ENCODE peak calls at places on chromosomes 4 and X, in seven cellular contexts. One of them, this sample, is unnamed.

GRCh38 chr4:40731792-40732245 is 17.9 kb upstream of the NSUN7 start:
- DNase-seq in H9: no peak
- DNase-seq in IMR-90: no peak
- DNase-seq in mesendoderm: no peak
- DNase-seq in H1: no peak
- DNase-seq in mesenchymal stem cell: peak
- DNase-seq in trophoblast cell: no peak
- DNase-seq in this sample: no peak

GRCh38 chrX:108001218-108001814 is 19.1 kb upstream of the TEX13B start:
- DNase-seq in H9: no peak
- DNase-seq in IMR-90: peak
- DNase-seq in mesendoderm: peak
- DNase-seq in H1: no peak
- DNase-seq in mesenchymal stem cell: peak
- DNase-seq in trophoblast cell: no peak
- DNase-seq in this sample: no peak

GRCh38 chr4:16264798-16265197 is 38.5 kb upstream of the TAPT1 start:
- DNase-seq in H9: no peak
- DNase-seq in IMR-90: peak
- DNase-seq in mesendoderm: peak
- DNase-seq in H1: no peak
- DNase-seq in mesenchymal stem cell: peak
- DNase-seq in trophoblast cell: no peak
- DNase-seq in this sample: no peak

GRCh38 chr4:24730256-24731001 is 64.9 kb upstream of the SOD3 start:
- DNase-seq in H9: no peak
- DNase-seq in IMR-90: peak
- DNase-seq in mesendoderm: no peak
- DNase-seq in H1: no peak
- DNase-seq in mesenchymal stem cell: no peak
- DNase-seq in trophoblast cell: no peak
- DNase-seq in this sample: no peak

GRCh38 chrX:9355739-9356138 is 109.1 kb upstream of the TBL1X start:
- DNase-seq in H9: no peak
- DNase-seq in IMR-90: no peak
- DNase-seq in mesendoderm: no peak
- DNase-seq in H1: no peak
- DNase-seq in mesenchymal stem cell: no peak
- DNase-seq in trophoblast cell: no peak
- DNase-seq in this sample: no peak

GRCh38 chr4:123921339-123921738 is 524.7 kb downstream of the SPRY1 start:
- DNase-seq in H9: no peak
- DNase-seq in IMR-90: no peak
- DNase-seq in mesendoderm: no peak
- DNase-seq in H1: no peak
- DNase-seq in mesenchymal stem cell: no peak
- DNase-seq in trophoblast cell: no peak
- DNase-seq in this sample: no peak

GRCh38 chr4:49032440-49033161 is 46.5 kb downstream of the CWH43 start:
- DNase-seq in H9: no peak
- DNase-seq in IMR-90: peak
- DNase-seq in mesendoderm: peak
- DNase-seq in H1: no peak
- DNase-seq in mesenchymal stem cell: no peak
- DNase-seq in trophoblast cell: no peak
- DNase-seq in this sample: no peak

GRCh38 chr4:147078875-147079658 is 133.4 kb upstream of the TTC29 start:
- DNase-seq in H9: no peak
- DNase-seq in IMR-90: no peak
- DNase-seq in mesendoderm: no peak
- DNase-seq in H1: no peak
- DNase-seq in mesenchymal stem cell: no peak
- DNase-seq in trophoblast cell: no peak
- DNase-seq in this sample: no peak

GRCh38 chr4:16686195-16686594 is 212.2 kb downstream of the LDB2 start:
- DNase-seq in H9: no peak
- DNase-seq in IMR-90: peak
- DNase-seq in mesendoderm: no peak
- DNase-seq in H1: no peak
- DNase-seq in mesenchymal stem cell: peak
- DNase-seq in trophoblast cell: no peak
- DNase-seq in this sample: no peak

GRCh38 chrX:44432641-44433040 is 89.2 kb upstream of the EFHC2 start:
- DNase-seq in H9: no peak
- DNase-seq in IMR-90: peak
- DNase-seq in mesendoderm: peak
- DNase-seq in H1: peak
- DNase-seq in mesenchymal stem cell: peak
- DNase-seq in trophoblast cell: no peak
- DNase-seq in this sample: peak

GRCh38 chr4:20313237-20314030 is 61.7 kb downstream of the SLIT2 start:
- DNase-seq in H9: peak
- DNase-seq in IMR-90: no peak
- DNase-seq in mesendoderm: peak
- DNase-seq in H1: peak
- DNase-seq in mesenchymal stem cell: no peak
- DNase-seq in trophoblast cell: no peak
- DNase-seq in this sample: peak

GRCh38 chrX:84441143-84441542 is 61.1 kb downstream of the HDX start:
- DNase-seq in H9: no peak
- DNase-seq in IMR-90: peak
- DNase-seq in mesendoderm: no peak
- DNase-seq in H1: no peak
- DNase-seq in mesenchymal stem cell: peak
- DNase-seq in trophoblast cell: no peak
- DNase-seq in this sample: no peak

GRCh38 chrX:103839404-103839803 is 7.3 kb upstream of the RAB9B start:
- DNase-seq in H9: no peak
- DNase-seq in IMR-90: no peak
- DNase-seq in mesendoderm: no peak
- DNase-seq in H1: no peak
- DNase-seq in mesenchymal stem cell: no peak
- DNase-seq in trophoblast cell: no peak
- DNase-seq in this sample: no peak

GRCh38 chr4:5711479-5712184 is 631 bp downstream of the EVC start:
- DNase-seq in H9: peak
- DNase-seq in IMR-90: peak
- DNase-seq in mesendoderm: peak
- DNase-seq in H1: no peak
- DNase-seq in mesenchymal stem cell: peak
- DNase-seq in trophoblast cell: no peak
- DNase-seq in this sample: no peak

GRCh38 chr4:80092088-80092487 is 19.1 kb upstream of the ANTXR2 start:
- DNase-seq in H9: no peak
- DNase-seq in IMR-90: no peak
- DNase-seq in mesendoderm: no peak
- DNase-seq in H1: no peak
- DNase-seq in mesenchymal stem cell: no peak
- DNase-seq in trophoblast cell: no peak
- DNase-seq in this sample: no peak

GRCh38 chr4:158500054-158500453 is 21.6 kb upstream of the RXFP1 start:
- DNase-seq in H9: no peak
- DNase-seq in IMR-90: no peak
- DNase-seq in mesendoderm: no peak
- DNase-seq in H1: no peak
- DNase-seq in mesenchymal stem cell: no peak
- DNase-seq in trophoblast cell: no peak
- DNase-seq in this sample: no peak

GRCh38 chr4:158490629-158491028 is 31.1 kb upstream of the RXFP1 start:
- DNase-seq in H9: no peak
- DNase-seq in IMR-90: no peak
- DNase-seq in mesendoderm: no peak
- DNase-seq in H1: no peak
- DNase-seq in mesenchymal stem cell: no peak
- DNase-seq in trophoblast cell: no peak
- DNase-seq in this sample: no peak

GRCh38 chr4:158496030-158496741 is 25.5 kb upstream of the RXFP1 start:
- DNase-seq in H9: peak
- DNase-seq in IMR-90: no peak
- DNase-seq in mesendoderm: peak
- DNase-seq in H1: peak
- DNase-seq in mesenchymal stem cell: no peak
- DNase-seq in trophoblast cell: peak
- DNase-seq in this sample: peak
- H2BK5ac ChIP-seq in H9: no peak
- H2BK5ac ChIP-seq in IMR-90: no peak
- H2BK5ac ChIP-seq in mesendoderm: no peak
- H2BK5ac ChIP-seq in H1: no peak
- H2BK5ac ChIP-seq in mesenchymal stem cell: no peak
- H2BK5ac ChIP-seq in trophoblast cell: no peak
- H2BK5ac ChIP-seq in this sample: no peak

DNA sequence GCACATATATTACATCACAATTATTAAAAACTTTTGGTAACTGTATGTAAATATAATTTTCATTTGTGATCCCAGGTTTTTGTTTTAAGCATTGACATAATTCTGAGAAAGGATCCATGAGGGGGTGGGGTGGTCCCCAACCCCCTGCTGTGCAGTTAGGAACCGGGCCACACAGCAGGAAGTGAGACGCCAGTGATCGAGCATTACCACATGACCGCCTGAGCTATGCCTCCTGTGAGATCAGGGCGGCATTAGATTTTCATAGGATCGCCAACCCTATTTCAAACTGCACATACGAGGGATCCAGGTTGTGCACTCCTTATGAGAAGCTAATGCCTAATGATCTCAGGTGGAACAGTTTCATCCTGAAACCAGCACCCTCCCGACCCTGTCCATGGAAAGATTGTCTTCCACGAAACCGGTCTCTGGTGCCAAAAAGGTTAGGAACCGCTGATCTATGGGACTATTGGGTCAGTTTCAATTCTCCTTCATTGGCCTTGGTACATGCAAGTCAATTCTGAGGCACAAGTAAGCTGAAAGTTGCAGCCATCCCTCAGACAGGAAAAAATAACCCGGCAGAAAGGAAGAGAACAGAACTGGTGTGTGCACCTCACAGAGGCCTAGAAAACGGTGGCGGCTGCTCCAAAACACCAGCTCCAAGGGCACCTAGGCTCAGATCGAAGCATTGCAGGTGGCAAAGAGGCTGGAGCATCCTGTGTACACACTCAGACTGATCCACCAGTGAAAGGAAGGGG is 7.0 kb upstream of the TMSB4X start:
- DNase-seq in H9: no peak
- DNase-seq in IMR-90: no peak
- DNase-seq in mesendoderm: no peak
- DNase-seq in H1: no peak
- DNase-seq in mesenchymal stem cell: no peak
- DNase-seq in trophoblast cell: no peak
- DNase-seq in this sample: no peak
- H2AK5ac ChIP-seq in H9: no peak
- H2AK5ac ChIP-seq in IMR-90: no peak
- H2AK5ac ChIP-seq in mesendoderm: no peak
- H2AK5ac ChIP-seq in H1: no peak
- H2AK5ac ChIP-seq in mesenchymal stem cell: no peak
- H2AK5ac ChIP-seq in trophoblast cell: no peak
- H2AK5ac ChIP-seq in this sample: no peak

DNA sequence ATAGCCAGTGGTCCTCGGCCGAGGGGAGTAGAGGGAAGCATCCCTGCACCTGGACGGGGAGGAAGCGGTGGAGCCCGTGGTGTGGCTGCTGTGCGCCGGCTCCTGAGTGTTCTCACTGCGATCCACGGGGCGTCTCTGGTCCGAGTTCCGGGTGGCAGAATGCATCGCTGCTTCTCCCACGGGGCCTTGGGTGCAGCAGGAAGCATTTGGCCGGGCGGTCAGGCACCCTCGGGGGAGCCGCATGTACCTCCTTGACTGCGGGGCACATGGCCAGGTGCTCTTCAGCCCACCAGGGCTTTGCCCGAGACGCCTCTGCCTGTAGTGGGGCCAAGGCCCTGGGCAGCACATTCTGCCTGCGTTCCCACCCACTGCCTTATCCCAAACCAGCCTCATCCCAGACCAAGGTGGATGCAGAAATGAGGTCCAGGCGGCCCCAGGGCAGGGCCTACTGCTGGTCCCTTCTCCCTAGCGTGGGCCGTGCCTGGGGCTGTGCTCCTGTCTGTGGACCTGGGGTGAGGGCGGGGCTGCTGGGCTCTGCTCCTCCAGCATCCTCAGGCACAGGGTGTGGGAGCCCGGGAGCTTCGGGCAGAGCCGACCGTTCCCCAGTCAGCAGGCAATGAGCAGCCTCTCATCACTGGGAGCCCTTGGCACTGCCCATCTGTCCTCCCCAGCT is 27.5 kb downstream of the NKX1-1 start:
- DNase-seq in H9: no peak
- DNase-seq in IMR-90: no peak
- DNase-seq in mesendoderm: no peak
- DNase-seq in H1: no peak
- DNase-seq in mesenchymal stem cell: no peak
- DNase-seq in trophoblast cell: no peak
- DNase-seq in this sample: no peak
- H2BK5ac ChIP-seq in H9: no peak
- H2BK5ac ChIP-seq in IMR-90: no peak
- H2BK5ac ChIP-seq in mesendoderm: no peak
- H2BK5ac ChIP-seq in H1: no peak
- H2BK5ac ChIP-seq in mesenchymal stem cell: no peak
- H2BK5ac ChIP-seq in trophoblast cell: no peak
- H2BK5ac ChIP-seq in this sample: no peak

DNA sequence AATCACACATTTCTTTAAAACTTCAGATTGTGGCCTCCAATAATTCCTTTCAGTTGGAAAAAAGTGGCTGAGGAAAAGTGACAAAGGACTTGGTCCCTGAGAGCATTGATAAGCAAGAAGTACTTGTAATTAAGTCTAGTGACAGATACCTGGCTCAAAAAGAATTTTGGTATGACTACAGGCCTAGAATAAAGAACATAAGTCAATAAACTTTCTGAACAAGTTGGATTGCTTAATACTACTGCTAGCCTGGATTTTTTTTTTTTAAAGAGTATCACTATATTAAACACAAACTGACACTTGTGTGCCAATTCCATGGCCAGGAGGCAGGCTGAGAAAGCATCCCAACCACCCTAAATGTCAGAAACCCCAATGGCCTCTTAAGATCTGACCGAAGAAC is 49.3 kb upstream of the PDGFC start:
- DNase-seq in H9: no peak
- DNase-seq in IMR-90: no peak
- DNase-seq in mesendoderm: no peak
- DNase-seq in H1: no peak
- DNase-seq in mesenchymal stem cell: no peak
- DNase-seq in trophoblast cell: no peak
- DNase-seq in this sample: no peak
- H2AK5ac ChIP-seq in H9: no peak
- H2AK5ac ChIP-seq in IMR-90: no peak
- H2AK5ac ChIP-seq in mesendoderm: no peak
- H2AK5ac ChIP-seq in H1: no peak
- H2AK5ac ChIP-seq in mesenchymal stem cell: no peak
- H2AK5ac ChIP-seq in trophoblast cell: no peak
- H2AK5ac ChIP-seq in this sample: no peak

GRCh38 chrX:135530097-135530496 is 9.6 kb downstream of the INTS6L start:
- DNase-seq in H9: no peak
- DNase-seq in IMR-90: no peak
- DNase-seq in mesendoderm: no peak
- DNase-seq in H1: no peak
- DNase-seq in mesenchymal stem cell: no peak
- DNase-seq in trophoblast cell: no peak
- DNase-seq in this sample: no peak
- H2BK5ac ChIP-seq in H9: no peak
- H2BK5ac ChIP-seq in IMR-90: no peak
- H2BK5ac ChIP-seq in mesendoderm: no peak
- H2BK5ac ChIP-seq in H1: no peak
- H2BK5ac ChIP-seq in mesenchymal stem cell: no peak
- H2BK5ac ChIP-seq in trophoblast cell: no peak
- H2BK5ac ChIP-seq in this sample: no peak

GRCh38 chr4:106247600-106247999 is 68.4 kb downstream of the TBCK start:
- DNase-seq in H9: no peak
- DNase-seq in IMR-90: peak
- DNase-seq in mesendoderm: no peak
- DNase-seq in H1: no peak
- DNase-seq in mesenchymal stem cell: no peak
- DNase-seq in trophoblast cell: no peak
- DNase-seq in this sample: no peak
- H2AK5ac ChIP-seq in H9: no peak
- H2AK5ac ChIP-seq in IMR-90: no peak
- H2AK5ac ChIP-seq in mesendoderm: no peak
- H2AK5ac ChIP-seq in H1: no peak
- H2AK5ac ChIP-seq in mesenchymal stem cell: no peak
- H2AK5ac ChIP-seq in trophoblast cell: no peak
- H2AK5ac ChIP-seq in this sample: no peak

This sample was measured in neuronal stem cell.